ENCODE peak calls at places on chromosomes 6 and 20, in four cellular contexts. One of them, this sample, is unnamed.

GRCh38 chr6:10099086-10099499 is 315.8 kb downstream of the TFAP2A start:
- DNase-seq in body of pancreas: peak; percentile 52
- DNase-seq in upper lobe of right lung: no peak
- DNase-seq in heart right ventricle: no peak
- DNase-seq in this sample: peak; percentile 9

GRCh38 chr6:137631323-137631722 is 137.1 kb upstream of the OLIG3 start:
- DNase-seq in body of pancreas: no peak
- DNase-seq in upper lobe of right lung: no peak
- DNase-seq in heart right ventricle: no peak
- DNase-seq in this sample: no peak

GRCh38 chr6:54801669-54802068 is 44.9 kb upstream of the FAM83B start:
- DNase-seq in body of pancreas: no peak
- DNase-seq in upper lobe of right lung: no peak
- DNase-seq in heart right ventricle: no peak
- DNase-seq in this sample: no peak

GRCh38 chr20:15176929-15177328 is 839.5 kb upstream of the FLRT3 start:
- DNase-seq in body of pancreas: no peak
- DNase-seq in upper lobe of right lung: no peak
- DNase-seq in heart right ventricle: no peak
- DNase-seq in this sample: no peak

GRCh38 chr6:106066984-106067383 is 19.2 kb upstream of the PRDM1 start:
- DNase-seq in body of pancreas: no peak
- DNase-seq in upper lobe of right lung: no peak
- DNase-seq in heart right ventricle: no peak
- DNase-seq in this sample: no peak

GRCh38 chr20:50590348-50590664 is 80.1 kb downstream of the PTPN1 start:
- DNase-seq in body of pancreas: no peak
- DNase-seq in upper lobe of right lung: no peak
- DNase-seq in heart right ventricle: no peak
- DNase-seq in this sample: no peak

GRCh38 chr6:53306819-53307347 is 41.9 kb downstream of the ELOVL5 start:
- DNase-seq in body of pancreas: no peak
- DNase-seq in upper lobe of right lung: no peak
- DNase-seq in heart right ventricle: no peak
- DNase-seq in this sample: no peak

GRCh38 chr6:110529355-110529754 is 52.9 kb upstream of the SLC22A16 start:
- DNase-seq in body of pancreas: no peak
- DNase-seq in upper lobe of right lung: no peak
- DNase-seq in heart right ventricle: no peak
- DNase-seq in this sample: no peak

GRCh38 chr6:119328254-119328653 is 21.3 kb downstream of the MAN1A1 start:
- DNase-seq in body of pancreas: no peak
- DNase-seq in upper lobe of right lung: no peak
- DNase-seq in heart right ventricle: no peak
- DNase-seq in this sample: no peak

GRCh38 chr6:20808984-20809383 is 274.7 kb downstream of the CDKAL1 start:
- DNase-seq in body of pancreas: no peak
- DNase-seq in upper lobe of right lung: no peak
- DNase-seq in heart right ventricle: no peak
- DNase-seq in this sample: no peak

GRCh38 chr20:58433759-58434158 is 44.7 kb downstream of the VAPB start:
- DNase-seq in body of pancreas: no peak
- DNase-seq in upper lobe of right lung: no peak
- DNase-seq in heart right ventricle: no peak
- DNase-seq in this sample: no peak

GRCh38 chr20:36173451-36173933 is 19.0 kb downstream of the EPB41L1 start:
- DNase-seq in body of pancreas: no peak
- DNase-seq in upper lobe of right lung: no peak
- DNase-seq in heart right ventricle: no peak
- DNase-seq in this sample: no peak

GRCh38 chr6:69801225-69801624 is 4.4 kb upstream of the LMBRD1 start:
- DNase-seq in body of pancreas: no peak
- DNase-seq in upper lobe of right lung: no peak
- DNase-seq in heart right ventricle: no peak
- DNase-seq in this sample: no peak

GRCh38 chr6:36123270-36124139 is 6.8 kb upstream of the MAPK13 start:
- DNase-seq in body of pancreas: peak; percentile 82
- DNase-seq in upper lobe of right lung: peak; percentile 88
- DNase-seq in heart right ventricle: peak; percentile 73
- DNase-seq in this sample: peak; percentile 90

GRCh38 chr20:56018750-56019149 is 13.4 kb upstream of the CBLN4 start:
- DNase-seq in body of pancreas: no peak
- DNase-seq in upper lobe of right lung: no peak
- DNase-seq in heart right ventricle: no peak
- DNase-seq in this sample: no peak
- H3K9me3 ChIP-seq in body of pancreas: no peaks in the 10 kb centered on the region
- H3K9me3 ChIP-seq in upper lobe of right lung: no peaks in the 10 kb centered on the region
- H3K9me3 ChIP-seq in heart right ventricle: no peaks in the 10 kb centered on the region
- H3K9me3 ChIP-seq in this sample: no peaks in the 10 kb centered on the region

DNA sequence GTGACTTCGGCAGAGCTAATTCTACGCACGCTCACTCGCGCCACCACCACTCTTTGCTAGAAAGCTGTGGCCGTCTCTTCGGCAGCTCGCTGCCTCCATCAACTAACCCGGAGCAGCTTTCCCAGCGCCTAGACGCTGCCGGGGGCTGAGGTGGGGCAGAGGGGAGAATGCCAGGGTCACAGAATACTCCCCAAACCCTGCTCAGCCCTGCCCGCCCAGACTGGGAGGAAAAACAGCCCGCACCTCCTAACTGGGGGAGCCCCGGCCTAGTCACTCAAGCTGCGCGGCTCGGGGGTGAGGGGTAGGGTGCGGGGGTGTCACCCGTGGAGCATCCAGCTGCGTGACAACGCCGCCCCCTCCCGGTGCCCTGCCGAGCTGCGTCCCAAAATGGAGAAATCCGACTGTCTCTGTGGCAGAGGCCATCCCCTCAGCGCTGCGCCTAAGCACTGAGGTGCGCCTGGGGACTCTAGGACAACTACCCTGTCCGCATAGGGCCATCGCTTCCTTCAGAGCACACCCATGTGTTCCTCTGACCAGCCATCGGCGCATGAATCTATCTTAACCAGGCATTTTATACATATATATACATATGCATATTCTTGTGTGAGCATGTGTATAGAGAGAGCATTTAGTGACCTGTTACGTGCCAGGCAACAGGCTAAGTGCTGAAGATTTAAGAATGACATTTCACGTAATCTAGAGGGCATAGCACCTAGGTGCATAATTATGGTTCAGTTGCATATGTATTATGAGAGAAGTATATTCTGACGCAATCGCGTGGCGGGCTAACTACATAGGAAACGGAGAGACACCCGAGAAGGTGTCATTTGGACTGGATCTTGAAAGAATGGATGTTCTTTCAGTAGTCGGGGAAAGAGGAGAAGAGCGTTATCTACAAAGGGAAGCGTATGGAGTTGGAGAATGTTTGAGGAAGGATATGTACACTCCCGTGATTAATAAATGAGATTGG is 1.5 kb upstream of the TENT5A start:
- DNase-seq in body of pancreas: peak; percentile 79
- DNase-seq in upper lobe of right lung: peak; percentile 94
- DNase-seq in heart right ventricle: peak; percentile 89
- DNase-seq in this sample: peak; percentile 89
- TF ChIP-seq CTCF in body of pancreas: peak; percentile 61
- TF ChIP-seq CTCF in upper lobe of right lung: peak; percentile 72
- TF ChIP-seq CTCF in heart right ventricle: peak; percentile 84
- TF ChIP-seq CTCF in this sample: peak; percentile 86

GRCh38 chr6:30287139-30287538 is 39.6 kb upstream of the TRIM39 start:
- DNase-seq in body of pancreas: no peak
- DNase-seq in upper lobe of right lung: no peak
- DNase-seq in heart right ventricle: no peak
- DNase-seq in this sample: no peak

GRCh38 chr6:30282522-30282921 is 44.2 kb upstream of the TRIM39 start:
- DNase-seq in body of pancreas: no peak
- DNase-seq in upper lobe of right lung: no peak
- DNase-seq in heart right ventricle: no peak
- DNase-seq in this sample: no peak

GRCh38 chr6:30283761-30284160 is 43.0 kb upstream of the TRIM39 start:
- DNase-seq in body of pancreas: no peak
- DNase-seq in upper lobe of right lung: no peak
- DNase-seq in heart right ventricle: no peak
- DNase-seq in this sample: no peak
- H3K9me3 ChIP-seq in body of pancreas: peaks cover 68% of the 10 kb centered on the region
- H3K9me3 ChIP-seq in upper lobe of right lung: peaks cover 47% of the 10 kb centered on the region
- H3K9me3 ChIP-seq in heart right ventricle: peaks cover 99% of the 10 kb centered on the region
- H3K9me3 ChIP-seq in this sample: peaks cover 88% of the 10 kb centered on the region

GRCh38 chr20:54654460-54654859 is 179.1 kb downstream of the DOK5 start:
- DNase-seq in body of pancreas: no peak
- DNase-seq in upper lobe of right lung: no peak
- DNase-seq in heart right ventricle: no peak
- DNase-seq in this sample: no peak

GRCh38 chr20:54658525-54658924 is 183.1 kb downstream of the DOK5 start:
- DNase-seq in body of pancreas: no peak
- DNase-seq in upper lobe of right lung: no peak
- DNase-seq in heart right ventricle: no peak
- DNase-seq in this sample: no peak

GRCh38 chr20:54662064-54662463 is 186.7 kb downstream of the DOK5 start:
- DNase-seq in body of pancreas: no peak
- DNase-seq in upper lobe of right lung: no peak
- DNase-seq in heart right ventricle: no peak
- DNase-seq in this sample: no peak

DNA sequence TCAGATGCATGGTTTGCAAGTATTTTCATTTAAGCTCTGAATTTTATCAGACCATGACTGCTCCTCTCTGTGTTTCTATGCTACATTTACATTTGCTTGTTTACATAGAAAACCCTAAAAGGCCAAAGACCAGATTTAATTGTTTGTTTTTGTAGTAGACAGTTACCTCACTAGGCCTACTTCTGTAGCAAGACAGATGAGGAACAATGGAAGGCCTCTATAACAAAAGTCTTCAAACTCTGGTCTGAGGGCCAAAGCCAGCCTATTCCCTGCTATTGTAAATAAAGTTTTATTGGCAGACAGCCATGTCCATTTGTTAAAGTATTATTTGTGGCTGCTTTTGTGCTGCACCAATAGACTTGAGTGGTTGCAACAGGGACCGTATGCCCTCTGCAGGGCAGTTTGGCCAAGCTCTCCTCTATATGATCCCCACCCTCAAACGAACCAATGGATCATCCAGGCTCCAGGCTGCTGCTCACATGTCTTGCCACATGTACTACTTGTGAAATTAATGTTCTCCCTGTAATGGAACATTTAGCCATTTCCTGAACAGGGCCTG is 182.0 kb downstream of the DOK5 start:
- DNase-seq in body of pancreas: no peak
- DNase-seq in upper lobe of right lung: no peak
- DNase-seq in heart right ventricle: no peak
- DNase-seq in this sample: no peak
- TF ChIP-seq CTCF in body of pancreas: no peak
- TF ChIP-seq CTCF in upper lobe of right lung: no peak
- TF ChIP-seq CTCF in heart right ventricle: no peak
- TF ChIP-seq CTCF in this sample: no peak

GRCh38 chr20:62464080-62464770 is 11.6 kb downstream of the GATA5 start:
- DNase-seq in body of pancreas: no peak
- DNase-seq in upper lobe of right lung: no peak
- DNase-seq in heart right ventricle: no peak
- DNase-seq in this sample: no peak

GRCh38 chr20:62464990-62465389 is 10.8 kb downstream of the GATA5 start:
- DNase-seq in body of pancreas: no peak
- DNase-seq in upper lobe of right lung: no peak
- DNase-seq in heart right ventricle: no peak
- DNase-seq in this sample: no peak

GRCh38 chr20:62469352-62469751 is 6.4 kb downstream of the GATA5 start:
- DNase-seq in body of pancreas: no peak
- DNase-seq in upper lobe of right lung: no peak
- DNase-seq in heart right ventricle: no peak
- DNase-seq in this sample: no peak

GRCh38 chr20:62466071-62466760 is 9.6 kb downstream of the GATA5 start:
- DNase-seq in body of pancreas: no peak
- DNase-seq in upper lobe of right lung: no peak
- DNase-seq in heart right ventricle: no peak
- DNase-seq in this sample: no peak

GRCh38 chr20:62466806-62467537 is 8.8 kb downstream of the GATA5 start:
- DNase-seq in body of pancreas: no peak
- DNase-seq in upper lobe of right lung: no peak
- DNase-seq in heart right ventricle: no peak
- DNase-seq in this sample: no peak
- H3K9me3 ChIP-seq in body of pancreas: no peaks in the 10 kb centered on the region
- H3K9me3 ChIP-seq in upper lobe of right lung: no peaks in the 10 kb centered on the region
- H3K9me3 ChIP-seq in heart right ventricle: no peaks in the 10 kb centered on the region
- H3K9me3 ChIP-seq in this sample: no peaks in the 10 kb centered on the region

This sample was measured in transverse colon.